ENCODE peak calls at places on chromosome 10, in five cellular contexts. X is cardiac muscle cell, Y is heart left ventricle, V is lung, J is IMR-90. W is an unnamed sample.

GRCh38 chr10:79404231-79404609 is 41.2 kb downstream of the ZCCHC24 start:
- DNase-seq in X (peak), Y (peak), V (peak), J (peak), W (peak)

GRCh38 chr10:113932854-113933253 is 78.4 kb downstream of the NHLRC2 start:
- DNase-seq in X (no peak), Y (no peak), V (no peak), J (no peak), W (no peak)

GRCh38 chr10:17838080-17838634 is 29.0 kb downstream of the MRC1 start:
- DNase-seq in X (peak), Y (no peak), V (no peak), J (no peak), W (peak)

GRCh38 chr10:78543749-78544446 is 510.2 kb downstream of the RPS24 start:
- DNase-seq in X (peak), Y (peak), V (peak), J (peak), W (peak)

GRCh38 chr10:127345231-127345965 is 149.0 kb upstream of the INSYN2A start:
- DNase-seq in X (no peak), Y (no peak), V (no peak), J (no peak), W (no peak)

GRCh38 chr10:11243425-11244222 is 226.0 kb downstream of the CELF2 start:
- DNase-seq in X (no peak), Y (no peak), V (no peak), J (peak), W (no peak)

GRCh38 chr10:93413252-93413689 is 68.9 kb downstream of the MYOF start:
- DNase-seq in X (peak), Y (no peak), V (no peak), J (no peak), W (no peak)

GRCh38 chr10:12459338-12459737 is 110.0 kb downstream of the CAMK1D start:
- DNase-seq in X (no peak), Y (no peak), V (no peak), J (no peak), W (no peak)

GRCh38 chr10:24965051-24965450 is 12.6 kb upstream of the PRTFDC1 start:
- DNase-seq in X (no peak), Y (no peak), V (no peak), J (no peak), W (no peak)

GRCh38 chr10:31721166-31721565 is 207.5 kb downstream of the ARHGAP12 start:
- DNase-seq in X (no peak), Y (no peak), V (no peak), J (no peak), W (no peak)

GRCh38 chr10:74322565-74322964 is 171.5 kb downstream of the ADK start:
- DNase-seq in X (no peak), Y (no peak), V (no peak), J (no peak), W (no peak)

GRCh38 chr10:89206402-89207180 is 526 bp downstream of the CH25H start:
- DNase-seq in X (peak), Y (peak), V (no peak), J (peak), W (peak)

GRCh38 chr10:49508249-49508648 is 30.7 kb downstream of the ERCC6 start:
- DNase-seq in X (no peak), Y (no peak), V (no peak), J (no peak), W (no peak)

GRCh38 chr10:127375423-127375822 is 173.7 kb upstream of the NPS start:
- DNase-seq in X (no peak), Y (no peak), V (no peak), J (peak), W (peak)

GRCh38 chr10:27356738-27357137 is 116.1 kb upstream of the ACBD5 start:
- DNase-seq in X (no peak), Y (no peak), V (no peak), J (no peak), W (no peak)

GRCh38 chr10:69359089-69360025 is 57.4 kb downstream of the TACR2 start:
- DNase-seq in X (peak), Y (no peak), V (no peak), J (no peak), W (peak)

GRCh38 chr10:42975005-42975493 is 101.8 kb upstream of the RET start:
- DNase-seq in X (no peak), Y (no peak), V (no peak), J (no peak), W (no peak)

DNA sequence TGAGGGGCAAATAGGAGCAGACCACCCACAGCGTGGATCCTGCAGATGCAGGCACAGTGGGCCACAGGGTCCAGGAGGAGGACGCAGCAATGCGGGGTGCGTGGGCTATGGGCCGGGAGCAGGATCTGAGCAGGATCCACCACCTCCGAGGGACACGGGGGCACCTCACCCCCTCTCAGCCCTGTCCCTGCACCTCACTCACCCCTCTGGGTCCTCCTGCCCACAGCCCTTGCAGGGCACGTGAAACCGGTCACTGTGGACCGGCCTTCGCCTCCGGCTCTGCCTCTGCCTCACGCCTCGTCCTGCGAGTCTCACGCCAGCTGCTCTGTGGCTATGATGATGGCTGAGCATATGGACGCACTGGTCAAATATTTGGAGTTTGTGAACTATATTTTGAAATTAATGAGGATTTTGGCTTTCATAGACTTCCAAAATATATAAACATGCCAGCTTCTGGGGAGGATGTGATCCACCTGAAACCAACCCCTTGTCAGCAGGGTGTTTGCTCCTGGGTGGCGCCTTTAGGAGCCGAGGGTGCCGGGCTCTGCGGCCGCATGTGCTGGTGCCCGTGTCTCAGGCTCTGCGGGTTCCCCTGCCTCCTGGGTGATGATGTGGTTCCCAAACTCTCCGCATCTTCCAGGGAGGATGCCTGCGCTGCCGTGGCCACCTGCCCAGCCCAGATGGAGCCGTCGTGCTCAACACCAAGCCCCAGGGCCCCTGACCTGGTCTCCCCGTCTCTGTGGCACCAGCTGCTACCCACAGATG is 11.3 kb upstream of the ADGRA1 start:
- DNase-seq in X (no peak), Y (no peak), V (no peak), J (no peak), W (no peak)
- TF ChIP-seq CTCF in X (no peak), Y (no peak), V (no peak), J (no peak), W (no peak)

GRCh38 chr10:110005716-110006115 is 2.1 kb upstream of the ADD3 start:
- DNase-seq in X (peak), Y (peak), V (no peak), J (peak), W (peak)
- H3K4me3 ChIP-seq in X (peak), Y (peak), V (no peak), J (peak), W (peak)

DNA sequence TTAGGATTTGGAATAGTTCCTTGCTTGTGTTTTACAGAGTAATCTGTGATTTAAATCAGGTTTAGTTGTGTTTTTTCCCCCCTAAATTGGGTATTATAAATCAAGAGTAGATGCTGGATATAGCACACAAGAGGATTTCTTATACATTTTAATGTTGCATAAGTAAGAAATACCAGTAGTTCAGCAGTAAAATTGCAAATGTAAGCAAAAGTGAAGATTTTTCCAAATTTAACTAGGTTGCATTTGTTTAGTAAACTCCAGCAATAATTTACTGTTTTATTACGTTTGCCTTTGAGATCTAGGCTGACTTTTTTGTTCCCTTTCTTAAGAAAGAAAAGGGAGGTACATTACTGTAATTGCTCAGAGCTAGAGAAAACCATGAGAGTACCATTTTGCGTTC is 207.3 kb downstream of the LRMDA start:
- DNase-seq in X (no peak), Y (no peak), V (no peak), J (no peak), W (no peak)
- TF ChIP-seq CTCF in X (no peak), Y (no peak), V (no peak), J (no peak), W (no peak)

GRCh38 chr10:116785282-116785681 is 42.9 kb upstream of the HSPA12A start:
- DNase-seq in X (no peak), Y (no peak), V (no peak), J (no peak), W (no peak)

GRCh38 chr10:116785867-116786266 is 43.5 kb upstream of the HSPA12A start:
- DNase-seq in X (no peak), Y (no peak), V (no peak), J (no peak), W (no peak)

GRCh38 chr10:116787018-116787674 is 44.8 kb upstream of the HSPA12A start:
- DNase-seq in X (no peak), Y (no peak), V (no peak), J (no peak), W (no peak)

GRCh38 chr10:116784651-116785050 is 42.3 kb upstream of the HSPA12A start:
- DNase-seq in X (no peak), Y (no peak), V (no peak), J (no peak), W (no peak)

GRCh38 chr10:116787893-116788665 is 45.7 kb upstream of the HSPA12A start:
- DNase-seq in X (peak), Y (peak), V (peak), J (peak), W (peak)
- H3K4me3 ChIP-seq in X (no peak), Y (peak), V (no peak), J (peak), W (peak)

GRCh38 chr10:86100581-86101061 is 266.0 kb downstream of the GRID1 start:
- DNase-seq in X (peak), Y (no peak), V (no peak), J (peak), W (no peak)
- TF ChIP-seq CTCF in X (peak), Y (peak), V (peak), J (peak), W (no peak)

GRCh38 chr10:50510517-50511473 is 113.0 kb downstream of the SGMS1 start:
- DNase-seq in X (no peak), Y (no peak), V (no peak), J (no peak), W (no peak)

GRCh38 chr10:50512214-50512595 is 111.6 kb downstream of the SGMS1 start:
- DNase-seq in X (peak), Y (no peak), V (no peak), J (peak), W (peak)

GRCh38 chr10:50511512-50512213 is 112.1 kb downstream of the SGMS1 start:
- DNase-seq in X (peak), Y (no peak), V (no peak), J (peak), W (peak)

GRCh38 chr10:50506861-50507573 is 116.7 kb downstream of the SGMS1 start:
- DNase-seq in X (peak), Y (no peak), V (no peak), J (no peak), W (no peak)

GRCh38 chr10:50508315-50509051 is 115.3 kb downstream of the SGMS1 start:
- DNase-seq in X (no peak), Y (no peak), V (no peak), J (no peak), W (no peak)
- H3K4me3 ChIP-seq in X (no peak), Y (no peak), V (no peak), J (no peak), W (no peak)

DNA sequence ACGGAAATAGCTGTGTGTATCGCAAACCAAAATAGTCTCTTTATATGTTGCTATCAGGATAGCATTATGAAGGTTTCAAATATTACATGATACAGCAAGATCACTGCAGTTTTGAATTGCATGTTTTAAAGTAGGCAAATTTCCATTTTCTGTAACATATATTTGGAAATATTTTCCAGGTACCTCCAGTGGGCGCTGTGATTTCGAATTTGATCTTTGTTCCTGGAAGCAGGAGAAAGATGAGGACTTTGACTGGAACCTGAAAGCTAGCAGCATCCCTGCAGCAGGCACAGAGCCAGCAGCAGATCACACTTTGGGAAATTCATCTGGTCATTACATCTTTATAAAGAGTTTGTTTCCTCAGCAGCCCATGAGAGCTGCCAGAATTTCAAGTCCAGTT is 299.0 kb downstream of the MALRD1 start:
- DNase-seq in X (peak), Y (no peak), V (no peak), J (no peak), W (peak)
- TF ChIP-seq CTCF in X (peak), Y (no peak), V (no peak), J (peak), W (peak)

DNA sequence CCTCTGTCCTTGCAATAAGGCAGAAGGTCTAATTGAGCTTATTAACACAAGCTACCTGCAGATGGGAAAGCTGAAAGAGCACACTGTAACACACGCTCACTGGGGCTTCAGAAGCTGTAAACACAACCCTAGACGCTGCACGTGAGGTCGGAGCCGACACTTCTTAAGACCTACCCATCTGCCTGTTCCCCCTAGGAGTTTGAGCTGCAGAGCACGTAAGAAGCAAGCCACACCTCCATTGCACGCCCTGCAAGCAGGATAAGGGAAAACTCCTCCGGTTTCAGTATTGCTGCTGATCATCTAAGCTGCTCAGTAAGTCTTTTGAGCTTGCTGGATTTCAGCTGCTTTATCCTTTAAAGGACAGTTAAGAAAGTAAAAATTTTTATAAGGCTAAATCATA is 244.0 kb upstream of the ZWINT start:
- DNase-seq in X (no peak), Y (no peak), V (no peak), J (no peak), W (no peak)
- H3K4me3 ChIP-seq in X (no peak), Y (no peak), V (no peak), J (no peak), W (no peak)

W was measured in fibroblast of villous mesenchyme.